ENCODE peak calls at places on chromosomes 11 and 22, in seven cellular contexts. One of them, this sample, is unnamed.

GRCh38 chr11:72085836-72086475 is 5.3 kb downstream of the LRRC51 start:
- DNase-seq in naive thymus-derived CD8-positive, alpha-beta T cell: no peak
- DNase-seq in PC-3: no peak
- DNase-seq in cardiac fibroblast: no peak
- DNase-seq in HS-5: no peak
- DNase-seq in progenitor cell of endocrine pancreas: no peak
- DNase-seq in CMK: no peak
- DNase-seq in this sample: peak

GRCh38 chr11:24513837-24514594 is 17.2 kb downstream of the LUZP2 start:
- DNase-seq in progenitor cell of endocrine pancreas: no peak
- DNase-seq in PC-3: peak
- DNase-seq in CMK: no peak
- DNase-seq in cardiac fibroblast: no peak
- DNase-seq in HS-5: no peak
- DNase-seq in naive thymus-derived CD8-positive, alpha-beta T cell: no peak
- DNase-seq in this sample: no peak

GRCh38 chr22:35065796-35066218 is at the start of gene ISX:
- DNase-seq in naive thymus-derived CD8-positive, alpha-beta T cell: no peak
- DNase-seq in HS-5: no peak
- DNase-seq in PC-3: peak
- DNase-seq in CMK: no peak
- DNase-seq in cardiac fibroblast: no peak
- DNase-seq in progenitor cell of endocrine pancreas: peak
- DNase-seq in this sample: no peak

GRCh38 chr11:36454991-36455611 is 55.0 kb downstream of the TRAF6 start:
- DNase-seq in naive thymus-derived CD8-positive, alpha-beta T cell: no peak
- DNase-seq in cardiac fibroblast: peak
- DNase-seq in CMK: no peak
- DNase-seq in HS-5: no peak
- DNase-seq in PC-3: no peak
- DNase-seq in progenitor cell of endocrine pancreas: no peak
- DNase-seq in this sample: peak

GRCh38 chr11:20156876-20157613 is 3.2 kb downstream of the DBX1 start:
- DNase-seq in CMK: no peak
- DNase-seq in naive thymus-derived CD8-positive, alpha-beta T cell: peak
- DNase-seq in HS-5: no peak
- DNase-seq in progenitor cell of endocrine pancreas: no peak
- DNase-seq in cardiac fibroblast: no peak
- DNase-seq in PC-3: no peak
- DNase-seq in this sample: peak

GRCh38 chr11:102763440-102763839 is 17.0 kb downstream of the MMP10 start:
- DNase-seq in CMK: no peak
- DNase-seq in cardiac fibroblast: peak
- DNase-seq in naive thymus-derived CD8-positive, alpha-beta T cell: no peak
- DNase-seq in PC-3: peak
- DNase-seq in progenitor cell of endocrine pancreas: no peak
- DNase-seq in HS-5: peak
- DNase-seq in this sample: no peak

GRCh38 chr22:36486619-36487384 is 5.4 kb upstream of the TXN2 start:
- DNase-seq in cardiac fibroblast: peak
- DNase-seq in HS-5: no peak
- DNase-seq in CMK: no peak
- DNase-seq in PC-3: peak
- DNase-seq in progenitor cell of endocrine pancreas: peak
- DNase-seq in naive thymus-derived CD8-positive, alpha-beta T cell: peak
- DNase-seq in this sample: peak

GRCh38 chr11:56172256-56172835 is 4.1 kb upstream of the OR5J2 start:
- DNase-seq in progenitor cell of endocrine pancreas: no peak
- DNase-seq in HS-5: no peak
- DNase-seq in PC-3: no peak
- DNase-seq in CMK: no peak
- DNase-seq in naive thymus-derived CD8-positive, alpha-beta T cell: no peak
- DNase-seq in cardiac fibroblast: no peak
- DNase-seq in this sample: no peak

GRCh38 chr11:70498171-70498571 is 99.8 kb downstream of the CTTN start:
- DNase-seq in naive thymus-derived CD8-positive, alpha-beta T cell: no peak
- DNase-seq in progenitor cell of endocrine pancreas: no peak
- DNase-seq in HS-5: no peak
- DNase-seq in cardiac fibroblast: no peak
- DNase-seq in CMK: no peak
- DNase-seq in PC-3: no peak
- DNase-seq in this sample: no peak

GRCh38 chr22:44750481-44750880 is 1.9 kb upstream of the ARHGAP8 start:
- DNase-seq in HS-5: no peak
- DNase-seq in progenitor cell of endocrine pancreas: no peak
- DNase-seq in PC-3: no peak
- DNase-seq in cardiac fibroblast: no peak
- DNase-seq in CMK: no peak
- DNase-seq in naive thymus-derived CD8-positive, alpha-beta T cell: no peak
- DNase-seq in this sample: no peak

GRCh38 chr22:35959121-35959800 is 69.4 kb downstream of the RBFOX2 start:
- DNase-seq in HS-5: no peak
- DNase-seq in CMK: no peak
- DNase-seq in progenitor cell of endocrine pancreas: no peak
- DNase-seq in naive thymus-derived CD8-positive, alpha-beta T cell: no peak
- DNase-seq in cardiac fibroblast: no peak
- DNase-seq in PC-3: no peak
- DNase-seq in this sample: no peak